ENCODE peak calls at places on chromosomes 13 and 19, in six cellular contexts. Z is A549, G is WTC11, R is H1, N is K562, B is HepG2. P is an unnamed sample.

GRCh38 chr13:33870046-33870668 is 52.2 kb downstream of the RFC3 start:
- DNase-seq in Z (no peak), G (no peak), R (no peak), N (no peak), B (no peak), P (no peak)

GRCh38 chr19:19113040-19113541 is 25.2 kb downstream of the TMEM161A start:
- DNase-seq in Z (peak), G (peak), R (no peak), N (peak), B (peak), P (no peak)

GRCh38 chr19:27647423-27647822 is 1565.5 kb downstream of the UQCRFS1 start:
- DNase-seq in Z (no peak), G (no peak), R (no peak), N (no peak), B (no peak), P (no peak)

GRCh38 chr13:29369060-29369743 is 226.3 kb downstream of the SLC7A1 start:
- DNase-seq in Z (peak), G (no peak), R (no peak), N (peak), B (peak), P (peak)

GRCh38 chr19:32188921-32189320 is 156.5 kb upstream of the ZNF507 start:
- DNase-seq in Z (no peak), G (no peak), R (no peak), N (no peak), B (no peak), P (no peak)

GRCh38 chr13:75870397-75870801 is 234.3 kb downstream of the LMO7 start:
- DNase-seq in Z (peak), G (no peak), R (no peak), N (peak), B (no peak), P (peak)

GRCh38 chr13:36925603-36926002 is 5.6 kb upstream of the SMAD9 start:
- DNase-seq in Z (no peak), G (no peak), R (no peak), N (no peak), B (no peak), P (no peak)

GRCh38 chr13:104773775-104774174 is 1707.6 kb upstream of the SLC10A2 start:
- DNase-seq in Z (peak), G (no peak), R (no peak), N (peak), B (peak), P (peak)

GRCh38 chr19:35639321-35639639 is 2.3 kb upstream of the ETV2 start:
- DNase-seq in Z (no peak), G (no peak), R (no peak), N (no peak), B (no peak), P (no peak)

GRCh38 chr19:49415102-49415809 is 8.0 kb downstream of the PTH2 start:
- DNase-seq in Z (no peak), G (no peak), R (no peak), N (no peak), B (no peak), P (no peak)

GRCh38 chr19:33502991-33503790 is 18.4 kb downstream of the PEPD start:
- DNase-seq in Z (no peak), G (no peak), R (no peak), N (no peak), B (no peak), P (no peak)

GRCh38 chr19:29666634-29667389 is 1.6 kb downstream of the PLEKHF1 start:
- DNase-seq in Z (no peak), G (peak), R (no peak), N (peak), B (peak), P (peak)

GRCh38 chr13:27493981-27494380 is 43.6 kb upstream of the MTIF3 start:
- DNase-seq in Z (no peak), G (no peak), R (no peak), N (no peak), B (no peak), P (no peak)

GRCh38 chr19:48751835-48752510 is 468 bp downstream of the FUT1 start:
- DNase-seq in Z (no peak), G (no peak), R (no peak), N (no peak), B (no peak), P (peak)

GRCh38 chr13:45269204-45269603 is 68.4 kb upstream of the KCTD4 start:
- DNase-seq in Z (no peak), G (no peak), R (no peak), N (no peak), B (no peak), P (no peak)

GRCh38 chr19:47865166-47865565 is 6.1 kb downstream of the TPRX2 start:
- DNase-seq in Z (no peak), G (no peak), R (no peak), N (no peak), B (no peak), P (no peak)

GRCh38 chr19:38063921-38064320 is 156.9 kb downstream of the SIPA1L3 start:
- DNase-seq in Z (no peak), G (no peak), R (no peak), N (no peak), B (no peak), P (no peak)

GRCh38 chr19:48872884-48873475 is 759 bp downstream of the PPP1R15A start:
- DNase-seq in Z (peak), G (peak), R (peak), N (peak), B (peak), P (peak)

GRCh38 chr19:16084067-16084685 is 7.9 kb downstream of the TPM4 start:
- DNase-seq in Z (no peak), G (no peak), R (no peak), N (no peak), B (no peak), P (no peak)

GRCh38 chr19:5030136-5030820 is 61.4 kb downstream of the KDM4B start:
- DNase-seq in Z (no peak), G (no peak), R (no peak), N (no peak), B (no peak), P (no peak)
- TF ChIP-seq MAX in Z (no peak), G (no peak), R (no peak), N (no peak), B (no peak), P (no peak)

GRCh38 chr19:8340341-8341096 is 2.5 kb downstream of the KANK3 start:
- DNase-seq in Z (no peak), G (peak), R (no peak), N (no peak), B (no peak), P (peak)
- TF ChIP-seq JUN in Z (no peak), G (no peak), R (no peak), N (no peak), B (no peak), P (no peak)

GRCh38 chr13:50631041-50631440 is 212.5 kb downstream of the DLEU7 start:
- DNase-seq in Z (no peak), G (no peak), R (no peak), N (no peak), B (no peak), P (peak)

GRCh38 chr13:50634339-50634738 is 209.2 kb downstream of the DLEU7 start:
- DNase-seq in Z (no peak), G (no peak), R (no peak), N (no peak), B (no peak), P (no peak)

GRCh38 chr13:50636007-50636704 is 207.3 kb downstream of the DLEU7 start:
- DNase-seq in Z (no peak), G (peak), R (peak), N (no peak), B (no peak), P (no peak)

GRCh38 chr13:50635504-50635903 is 208.0 kb downstream of the DLEU7 start:
- DNase-seq in Z (no peak), G (no peak), R (no peak), N (no peak), B (no peak), P (no peak)
- TF ChIP-seq MAX in Z (no peak), G (no peak), R (no peak), N (no peak), B (no peak), P (no peak)

GRCh38 chr13:77915676-77916075 is 3.0 kb downstream of the EDNRB start:
- DNase-seq in Z (no peak), G (no peak), R (no peak), N (no peak), B (no peak), P (no peak)

GRCh38 chr13:77925616-77926015 is 7.0 kb upstream of the EDNRB start:
- DNase-seq in Z (no peak), G (no peak), R (no peak), N (no peak), B (no peak), P (no peak)

GRCh38 chr13:77916481-77916880 is 2.1 kb downstream of the EDNRB start:
- DNase-seq in Z (no peak), G (no peak), R (no peak), N (no peak), B (no peak), P (no peak)

GRCh38 chr13:77918391-77919261 is at the start of gene EDNRB:
- DNase-seq in Z (no peak), G (peak), R (peak), N (no peak), B (no peak), P (peak)

DNA sequence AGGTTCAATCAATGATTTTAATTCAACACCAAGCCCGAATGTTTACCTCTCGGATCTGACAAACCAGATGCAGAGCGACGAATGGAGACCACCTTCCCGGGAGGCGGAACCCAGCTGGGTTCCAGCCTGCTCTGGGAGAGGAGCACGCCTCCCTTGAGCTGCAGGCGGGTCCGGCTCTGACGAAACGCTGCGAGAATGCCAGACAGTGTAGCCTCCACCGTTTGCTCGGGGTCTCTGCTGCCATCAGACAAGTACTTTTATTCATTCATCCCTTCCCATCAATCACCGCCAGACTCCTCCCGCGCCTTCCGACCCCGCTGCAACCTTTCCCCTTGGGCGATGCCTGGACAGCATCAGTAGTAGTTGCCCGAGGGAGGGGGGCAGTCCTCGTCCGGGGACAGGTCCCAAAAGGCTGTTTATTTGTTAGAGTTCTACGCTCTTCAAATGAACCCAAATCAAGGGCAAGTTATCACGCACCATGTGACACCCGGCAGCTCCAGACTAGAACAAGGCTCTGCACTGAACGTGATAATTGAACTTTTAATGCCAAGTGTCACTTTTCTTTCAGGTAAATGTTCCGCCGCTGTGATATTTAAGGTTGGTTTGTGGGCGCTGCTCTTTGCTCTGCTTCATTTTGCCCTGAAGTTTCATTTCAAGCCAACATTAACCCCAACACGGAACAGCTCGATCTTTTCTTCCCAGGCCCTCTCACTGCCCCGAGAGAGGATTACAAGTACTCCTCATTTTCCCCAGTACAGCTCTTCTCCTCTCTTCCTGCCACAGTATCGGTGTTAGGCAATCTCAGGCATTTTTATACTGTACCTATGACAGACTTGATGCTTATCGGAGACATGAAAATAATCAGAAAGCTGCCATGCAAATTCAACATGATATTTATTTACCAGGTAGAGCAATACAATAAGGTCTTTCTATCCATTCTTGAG is 992 bp upstream of the EDNRB start:
- DNase-seq in Z (no peak), G (peak), R (peak), N (no peak), B (no peak), P (peak)
- TF ChIP-seq JUN in Z (no peak), G (no peak), R (no peak), N (no peak), B (no peak), P (no peak)

P was measured in endothelial cell of umbilical vein.